ENCODE peak calls at places on chromosomes 16 and 17, in five cellular contexts. W, C, N, H and Y are unnamed samples.

GRCh38 chr17:43634681-43635125 is 27.0 kb downstream of the MEOX1 start:
- DNase-seq in H (no peak), N (peak; percentile 53), W (no peak), C (no peak), Y (no peak)

GRCh38 chr17:77433385-77434135 is 292.8 kb downstream of the SEC14L1 start:
- DNase-seq in C (no peak), N (no peak), W (no peak), H (no peak), Y (no peak)

GRCh38 chr16:65122974-65123845 is 1.3 kb upstream of the CDH11 start:
- DNase-seq in W (no peak), N (no peak), C (no peak), H (no peak), Y (no peak)

GRCh38 chr16:53022374-53022773 is 30.3 kb downstream of the CHD9NB start:
- DNase-seq in W (no peak), N (peak; percentile 63), C (peak; percentile 41), H (no peak), Y (peak; percentile 65)

GRCh38 chr17:36524428-36524876 is 10.2 kb downstream of the MYO19 start:
- DNase-seq in W (no peak), C (no peak), N (no peak), H (no peak), Y (no peak)

GRCh38 chr16:20911361-20911760 is 10.8 kb downstream of the LYRM1 start:
- DNase-seq in N (no peak), W (no peak), C (no peak), H (no peak), Y (no peak)

GRCh38 chr16:17070882-17071592 is 399.7 kb downstream of the XYLT1 start:
- DNase-seq in H (peak; percentile 98), C (no peak), N (no peak), W (no peak), Y (no peak)

GRCh38 chr17:51643702-51644490 is 383.6 kb downstream of the UTP18 start:
- DNase-seq in H (no peak), C (no peak), N (no peak), W (no peak), Y (no peak)

GRCh38 chr17:82358467-82359350 is at the start of gene TEX19:
- DNase-seq in H (no peak), C (no peak), W (no peak), N (no peak), Y (peak; percentile 58)

GRCh38 chr17:77323413-77324171 is 182.8 kb downstream of the SEC14L1 start:
- DNase-seq in N (no peak), C (no peak), H (no peak), W (no peak), Y (peak; percentile 70)

GRCh38 chr16:86563489-86564345 is 2.9 kb upstream of the FOXC2 start:
- DNase-seq in W (no peak), H (peak; percentile 17), N (peak; percentile 81), C (peak; percentile 92), Y (peak; percentile 88)

GRCh38 chr17:74745548-74746177 is 2.8 kb upstream of the NHERF1 start:
- DNase-seq in H (no peak), W (no peak), C (no peak), N (no peak), Y (no peak)

GRCh38 chr17:49696233-49696761 is 11.5 kb downstream of the SLC35B1 start:
- DNase-seq in H (peak; percentile 72), W (no peak), C (no peak), N (no peak), Y (no peak)

GRCh38 chr17:16381496-16381820 is 567 bp downstream of the UBB start:
- DNase-seq in N (no peak), C (no peak), W (no peak), H (no peak), Y (no peak)

GRCh38 chr17:77190561-77190960 is 49.8 kb downstream of the SEC14L1 start:
- DNase-seq in N (no peak), H (no peak), C (no peak), W (no peak), Y (no peak)

GRCh38 chr17:80421381-80422090 is 6.6 kb downstream of the ENDOV start:
- DNase-seq in H (no peak), C (no peak), W (no peak), N (no peak), Y (no peak)

GRCh38 chr17:64938925-64939474 is 19.7 kb upstream of the LRRC37A3 start:
- DNase-seq in N (peak; percentile 58), W (peak; percentile 25), C (no peak), H (no peak), Y (peak; percentile 82)

GRCh38 chr17:10394201-10394887 is 21.5 kb upstream of the MYH13 start:
- DNase-seq in N (no peak), W (no peak), C (no peak), H (no peak), Y (no peak)

GRCh38 chr17:48127371-48128051 is 19.9 kb downstream of the SNX11 start:
- DNase-seq in N (no peak), W (no peak), H (no peak), C (peak; percentile 57), Y (no peak)

GRCh38 chr17:58289869-58290268 is 9.1 kb upstream of the MPO start:
- DNase-seq in H (no peak), C (no peak), W (no peak), N (peak; percentile 20), Y (no peak)

GRCh38 chr17:17749921-17750320 is 68.7 kb downstream of the RAI1 start:
- DNase-seq in H (peak; percentile 51), C (peak; percentile 42), N (peak; percentile 36), W (peak; percentile 69), Y (peak; percentile 66)

GRCh38 chr17:17795296-17795695 is 41.5 kb downstream of the SREBF1 start:
- DNase-seq in N (no peak), C (no peak), H (no peak), W (no peak), Y (no peak)

GRCh38 chr17:81323083-81323369 is 27.9 kb upstream of the SLC38A10 start:
- DNase-seq in C (no peak), N (no peak), H (no peak), W (no peak), Y (no peak)

GRCh38 chr17:79987187-79987889 is 48.3 kb downstream of the TBC1D16 start:
- DNase-seq in N (peak; percentile 82), W (no peak), H (no peak), C (peak; percentile 39), Y (no peak)

GRCh38 chr17:81057079-81057730 is 22.3 kb downstream of the BAIAP2 start:
- DNase-seq in H (no peak), N (no peak), C (no peak), W (no peak), Y (peak; percentile 95)

GRCh38 chr16:68126395-68126794 is 41.2 kb downstream of the NFATC3 start:
- DNase-seq in C (no peak), W (no peak), N (no peak), H (peak; percentile 17), Y (no peak)

GRCh38 chr17:46832945-46833839 is 14.7 kb upstream of the WNT3 start:
- DNase-seq in N (peak; percentile 57), C (no peak), H (no peak), W (no peak), Y (peak; percentile 40)

GRCh38 chr16:66959645-66960177 is 1.4 kb upstream of the CES3 start:
- DNase-seq in W (no peak), H (no peak), N (no peak), C (no peak), Y (no peak)

GRCh38 chr17:13437966-13438779 is 163.6 kb downstream of the HS3ST3A1 start:
- DNase-seq in N (peak; percentile 94), W (no peak), C (no peak), H (no peak), Y (no peak)

GRCh38 chr16:2147981-2148671 is at the start of gene RAB26:
- DNase-seq in N (peak; percentile 82), H (no peak), W (no peak), C (no peak), Y (peak; percentile 83)

DNA sequence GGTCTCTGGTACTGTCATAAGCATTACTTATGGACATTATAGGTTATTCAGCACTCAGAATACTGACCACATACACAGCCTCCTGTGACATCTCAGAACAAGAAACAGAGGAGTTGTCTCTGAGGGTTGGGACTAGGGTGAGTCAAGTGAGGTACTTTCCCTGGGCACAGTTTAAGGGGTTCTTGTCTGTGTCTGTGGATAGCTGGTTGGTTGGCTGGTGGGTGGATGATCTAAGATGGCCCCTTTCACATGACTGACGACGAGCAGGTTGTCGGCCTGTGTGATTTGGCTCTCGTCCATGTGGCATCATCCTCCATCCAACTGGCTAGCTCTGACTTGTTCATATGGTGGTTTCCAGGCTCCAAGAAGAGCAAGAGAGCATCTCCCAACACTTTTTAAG is 163.9 kb downstream of the PRKCB start:
- DNase-seq in W (no peak), H (peak; percentile 47), N (no peak), C (no peak), Y (no peak)
- TF ChIP-seq SRF in W (no peak), H (no peak), N (no peak), C (no peak), Y (no peak)

DNA sequence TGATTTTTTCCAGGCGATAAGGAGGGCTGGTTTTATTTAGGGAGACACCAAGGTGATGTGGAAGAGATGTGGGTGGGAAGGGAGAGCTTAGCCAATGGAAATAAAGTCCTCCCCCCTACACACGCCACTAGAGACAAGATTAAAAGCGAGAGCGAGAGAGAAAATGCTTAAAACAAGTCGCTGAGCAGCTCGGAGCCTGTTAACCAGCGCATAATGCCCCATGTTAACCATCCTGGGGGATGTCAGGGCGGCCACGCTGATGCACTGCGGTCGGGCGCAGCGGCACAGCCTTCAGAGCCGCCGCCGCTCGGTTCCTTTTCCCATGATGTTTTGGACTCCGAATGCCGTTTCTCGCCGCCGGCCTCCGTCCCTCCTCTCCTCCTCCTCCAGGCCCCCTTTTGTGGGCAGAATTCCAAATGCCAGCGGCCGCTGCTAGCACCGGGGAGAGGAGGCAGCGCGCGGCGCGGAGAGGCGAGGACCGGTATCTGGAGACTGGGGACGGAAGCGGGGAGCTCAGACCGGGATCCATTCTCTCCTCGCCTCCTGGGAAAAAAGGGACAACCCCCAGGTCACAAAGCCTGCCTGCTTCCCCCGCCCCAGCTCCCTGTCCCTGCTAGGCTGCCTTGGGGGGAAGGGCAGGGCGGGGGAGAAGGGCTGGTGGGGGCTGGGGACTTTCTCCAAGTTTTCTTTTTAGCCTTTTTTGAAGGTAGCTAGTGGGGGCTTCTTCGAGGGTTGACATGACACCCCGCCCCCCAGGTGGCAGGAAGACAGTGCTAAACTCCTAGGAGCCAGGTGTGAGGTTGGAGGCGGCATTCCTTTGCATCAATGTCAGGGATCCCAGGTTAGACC is 98.1 kb upstream of the CCL2 start:
- DNase-seq in N (no peak), H (no peak), W (no peak), C (no peak), Y (no peak)
- TF ChIP-seq SRF in N (no peak), H (no peak), W (no peak), C (no peak), Y (no peak)

GRCh38 chr17:63438092-63439051 is 7.7 kb downstream of the CYB561 start:
- DNase-seq in H (no peak), W (no peak), N (no peak), C (no peak), Y (no peak)
- TF ChIP-seq SRF in H (no peak), W (no peak), N (no peak), C (no peak), Y (no peak)

GRCh38 chr16:12901597-12902436 is at the start of gene SHISA9:
- DNase-seq in W (no peak), H (no peak), C (no peak), N (no peak), Y (no peak)

GRCh38 chr16:12904041-12904671 is 2.8 kb downstream of the SHISA9 start:
- DNase-seq in H (no peak), C (no peak), W (no peak), N (no peak), Y (no peak)

GRCh38 chr16:12901204-12901596 is 198 bp upstream of the SHISA9 start:
- DNase-seq in C (no peak), W (no peak), H (no peak), N (no peak), Y (no peak)

GRCh38 chr16:12902511-12903324 is 1.3 kb downstream of the SHISA9 start:
- DNase-seq in H (no peak), W (no peak), C (no peak), N (no peak), Y (no peak)

GRCh38 chr16:12903325-12904040 is 2.1 kb downstream of the SHISA9 start:
- DNase-seq in W (no peak), N (no peak), C (no peak), H (no peak), Y (no peak)
- TF ChIP-seq SRF in W (no peak), N (no peak), C (no peak), H (no peak), Y (no peak)